ENCODE peak calls at places on chromosomes 7 and 10, in seven cellular contexts. M is neuronal stem cell, Q is left ventricle myocardium inferior, Y is adrenal gland, C is HCT116, B is heart right ventricle, A is psoas muscle. F is an unnamed sample. For H3K9me3, the result is how much of the 10 kb centered on the place peaks cover.

GRCh38 chr7:35755711-35756110 is 45.1 kb upstream of the SEPTIN7 start:
- DNase-seq in C (no peak), A (no peak), B (no peak), M (no peak), Q (no peak), Y (no peak), F (no peak)

GRCh38 chr10:9091515-9092093 is 1037.1 kb downstream of the GATA3 start:
- DNase-seq in Q (no peak), C (no peak), B (no peak), M (no peak), A (no peak), Y (no peak), F (no peak)

GRCh38 chr7:91250706-91251105 is 13.5 kb upstream of the FZD1 start:
- DNase-seq in C (no peak), M (no peak), Q (no peak), Y (no peak), A (no peak), B (no peak), F (no peak)

GRCh38 chr7:123580406-123581161 is 21.0 kb upstream of the ASB15 start:
- DNase-seq in B (no peak), Q (no peak), Y (peak), A (no peak), M (peak), C (peak), F (peak)

GRCh38 chr7:127437772-127438330 is 45.3 kb upstream of the ZNF800 start:
- DNase-seq in C (no peak), M (no peak), Q (no peak), A (no peak), B (no peak), Y (no peak), F (no peak)

GRCh38 chr7:70134029-70134445 is 535.8 kb downstream of the AUTS2 start:
- DNase-seq in B (no peak), Y (no peak), M (no peak), C (no peak), A (no peak), Q (no peak), F (no peak)

GRCh38 chr7:68707146-68707545 is 891.1 kb upstream of the AUTS2 start:
- DNase-seq in B (no peak), A (no peak), C (no peak), Q (no peak), Y (no peak), M (no peak), F (no peak)

GRCh38 chr10:61332506-61332905 is 120.7 kb downstream of the TMEM26 start:
- DNase-seq in M (no peak), A (no peak), B (no peak), Q (no peak), C (no peak), Y (no peak), F (no peak)

GRCh38 chr10:62112325-62112724 is 156.3 kb downstream of the RTKN2 start:
- DNase-seq in A (no peak), C (no peak), B (no peak), Y (no peak), M (no peak), Q (no peak), F (no peak)

GRCh38 chr7:136526408-136527105 is 341.9 kb upstream of the CHRM2 start:
- DNase-seq in A (no peak), B (no peak), Y (no peak), Q (no peak), C (no peak), M (no peak), F (no peak)

DNA sequence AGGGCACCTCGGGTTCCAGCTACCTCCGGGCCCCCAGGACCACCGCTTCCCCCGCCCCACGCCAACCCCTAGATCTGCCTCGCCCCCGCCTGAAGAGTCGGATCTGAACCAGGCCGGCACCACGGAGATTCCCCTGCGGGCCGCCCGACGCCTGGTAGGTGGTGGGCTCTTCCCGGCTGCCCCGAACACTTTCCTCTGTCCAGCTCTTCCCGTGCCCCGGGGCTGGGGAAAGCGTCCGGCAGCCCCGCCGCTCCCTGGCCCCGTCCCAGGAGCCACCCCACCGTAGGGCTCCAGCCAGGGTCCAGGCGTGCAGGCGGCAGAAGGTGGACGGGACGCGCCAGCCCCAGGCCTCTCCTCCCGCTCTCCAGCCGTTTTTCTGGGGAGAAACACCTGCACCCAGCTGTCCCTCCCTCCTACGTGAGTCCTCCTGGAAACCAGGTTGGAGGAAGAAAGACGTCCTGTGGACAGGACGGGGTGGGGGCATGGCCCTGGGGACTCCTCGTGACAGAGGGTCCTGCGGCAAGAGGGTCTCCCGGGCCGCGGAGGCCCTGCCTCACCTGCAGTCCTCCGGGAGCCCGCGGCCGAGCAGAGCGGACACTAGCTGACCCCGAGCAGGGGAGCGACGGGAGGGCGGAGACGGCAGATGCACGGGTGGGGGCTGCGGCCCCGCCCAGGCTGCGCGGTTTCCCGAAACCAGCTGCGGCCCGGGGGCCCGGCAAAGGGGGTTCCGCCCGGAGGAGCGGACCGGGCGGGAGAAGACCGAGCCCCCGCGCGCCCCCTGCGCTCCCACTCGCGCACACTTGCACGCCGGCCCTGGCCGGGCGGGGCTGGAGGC is at the start of gene TMEM176B:
- DNase-seq in Q (peak), C (no peak), B (peak), A (peak), Y (peak), M (no peak), F (peak)
- H3K4me3 ChIP-seq in Q (peak), C (no peak), B (peak), A (peak), Y (peak), M (no peak), F (peak)

GRCh38 chr10:42544945-42545344 is 93.4 kb downstream of the ZNF33B start:
- DNase-seq in Y (no peak), M (no peak), C (no peak), Q (no peak), B (no peak), A (no peak), F (no peak)
- H3K9me3 ChIP-seq in Y (under half), M (under half), C (under half), Q (half or more), B (half or more), A (under half), F (half or more)

DNA sequence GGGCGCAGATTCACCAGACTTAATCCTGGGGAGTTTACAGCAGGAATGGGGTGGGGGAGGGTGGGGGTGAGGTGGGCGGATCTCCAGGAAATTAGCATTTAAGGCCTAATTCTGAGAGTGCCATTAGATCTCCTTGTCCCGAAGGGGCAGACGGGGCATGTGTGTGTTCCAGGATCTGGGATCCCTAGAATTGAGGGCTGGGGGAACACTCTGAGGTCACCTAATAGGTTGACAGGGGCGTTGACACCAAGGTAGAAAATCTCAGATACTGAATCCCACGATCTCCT is 9.4 kb upstream of the EPHB4 start:
- DNase-seq in C (no peak), B (no peak), A (no peak), M (no peak), Q (no peak), Y (no peak), F (no peak)
- H3K4me3 ChIP-seq in C (peak), B (peak), A (peak), M (peak), Q (peak), Y (no peak), F (no peak)

GRCh38 chr10:27947513-27947912 is 51.4 kb downstream of the ODAD2 start:
- DNase-seq in B (no peak), A (no peak), C (no peak), M (no peak), Y (no peak), Q (no peak), F (no peak)

GRCh38 chr10:27948191-27948590 is 50.7 kb downstream of the ODAD2 start:
- DNase-seq in B (no peak), A (no peak), C (no peak), Q (no peak), Y (no peak), M (no peak), F (no peak)

DNA sequence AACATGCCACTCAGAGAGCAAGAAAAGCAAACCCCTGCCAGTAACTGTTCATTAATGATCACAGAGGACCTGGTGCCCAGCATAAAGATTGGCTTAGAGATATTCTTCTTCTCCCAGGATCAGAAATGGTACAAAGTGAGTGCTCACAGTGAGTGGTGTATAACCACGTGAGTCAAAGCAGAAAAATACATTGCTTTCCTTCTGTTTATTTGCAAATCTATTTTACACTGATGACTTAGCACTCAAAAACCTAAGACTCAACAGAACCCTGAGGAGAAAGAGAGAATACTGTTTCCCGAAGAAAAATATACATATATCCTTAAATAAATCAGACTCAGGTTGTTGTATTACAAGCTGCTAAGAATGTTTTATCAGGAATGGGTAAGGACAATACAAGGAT is 48.7 kb downstream of the ODAD2 start:
- DNase-seq in C (no peak), Y (no peak), B (no peak), M (no peak), A (no peak), Q (no peak), F (no peak)
- H3K9me3 ChIP-seq in C (under half), Y (under half), B (under half), M (under half), A (under half), Q (under half), F (under half)

GRCh38 chr7:87474533-87475358 is 734 bp downstream of the ABCB4 start:
- DNase-seq in Y (peak), Q (no peak), B (no peak), A (no peak), M (no peak), C (no peak), F (peak)

GRCh38 chr7:87473192-87473591 is 2.3 kb downstream of the ABCB4 start:
- DNase-seq in M (no peak), C (no peak), A (no peak), B (no peak), Y (no peak), Q (no peak), F (no peak)

GRCh38 chr7:87474046-87474445 is 1.4 kb downstream of the ABCB4 start:
- DNase-seq in M (no peak), Y (no peak), B (no peak), C (no peak), A (no peak), Q (no peak), F (no peak)

GRCh38 chr7:87476179-87476557 is 688 bp upstream of the ABCB4 start:
- DNase-seq in C (no peak), Y (no peak), M (no peak), A (no peak), B (no peak), Q (no peak), F (no peak)

GRCh38 chr7:87475359-87476178 is at the start of gene ABCB4:
- DNase-seq in C (no peak), B (peak), Q (peak), Y (peak), A (peak), M (no peak), F (peak)
- H3K4me3 ChIP-seq in C (no peak), B (peak), Q (peak), Y (peak), A (peak), M (peak), F (no peak)

GRCh38 chr7:154903083-154903731 is 99.7 kb downstream of the PAXIP1 start:
- DNase-seq in Y (no peak), Q (no peak), B (no peak), M (no peak), A (no peak), C (no peak), F (no peak)
- H3K9me3 ChIP-seq in Y (under half), Q (under half), B (under half), M (under half), A (under half), C (under half), F (under half)

GRCh38 chr10:77834540-77834939 is 92.0 kb downstream of the DLG5 start:
- DNase-seq in M (no peak), C (no peak), B (no peak), A (no peak), Y (no peak), Q (no peak), F (no peak)

GRCh38 chr10:77836299-77836820 is 90.2 kb downstream of the DLG5 start:
- DNase-seq in Q (peak), Y (peak), B (peak), C (no peak), A (peak), M (no peak), F (peak)

GRCh38 chr10:77835669-77836086 is 90.9 kb downstream of the DLG5 start:
- DNase-seq in B (peak), Y (no peak), M (no peak), Q (peak), C (no peak), A (peak), F (no peak)

GRCh38 chr10:77833792-77834191 is 92.8 kb downstream of the DLG5 start:
- DNase-seq in B (no peak), Y (no peak), M (no peak), Q (no peak), A (no peak), C (no peak), F (no peak)

DNA sequence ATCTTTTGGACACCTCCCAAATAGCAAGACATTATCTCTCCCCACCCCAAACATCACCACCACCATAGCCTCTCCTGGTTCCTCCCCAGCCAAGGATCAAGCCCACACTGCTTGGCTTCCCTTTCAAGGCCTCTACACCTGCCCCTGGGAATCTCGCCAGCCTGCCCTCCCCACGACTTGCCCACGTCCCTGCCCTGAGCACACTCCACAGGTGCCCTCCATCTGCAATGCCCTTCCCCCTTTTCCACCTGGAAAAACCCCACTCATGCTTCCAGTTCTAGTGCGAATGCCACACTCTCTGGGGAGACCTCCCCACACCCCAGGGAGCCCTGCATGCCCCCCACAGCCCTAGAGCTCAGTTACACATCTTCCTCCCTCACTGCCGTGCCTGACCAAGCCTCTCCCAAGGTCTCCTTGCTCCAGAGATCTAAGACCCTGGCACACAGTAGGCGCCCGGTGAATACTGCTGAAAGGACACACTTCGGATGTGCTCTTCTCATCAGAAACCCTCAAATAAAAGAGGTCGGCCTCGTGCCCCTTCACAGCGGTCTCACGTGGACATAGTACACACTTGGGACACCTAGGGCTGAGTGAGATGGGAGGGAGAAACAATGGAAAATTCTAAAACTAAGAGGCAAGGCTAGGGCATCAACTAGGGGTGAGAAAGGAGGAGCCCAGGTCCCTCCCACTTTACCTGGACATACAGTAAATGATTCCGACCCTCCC is 91.4 kb downstream of the DLG5 start:
- DNase-seq in A (no peak), M (no peak), Y (no peak), C (no peak), B (no peak), Q (no peak), F (no peak)
- H3K4me3 ChIP-seq in A (no peak), M (no peak), Y (no peak), C (no peak), B (no peak), Q (no peak), F (no peak)

DNA sequence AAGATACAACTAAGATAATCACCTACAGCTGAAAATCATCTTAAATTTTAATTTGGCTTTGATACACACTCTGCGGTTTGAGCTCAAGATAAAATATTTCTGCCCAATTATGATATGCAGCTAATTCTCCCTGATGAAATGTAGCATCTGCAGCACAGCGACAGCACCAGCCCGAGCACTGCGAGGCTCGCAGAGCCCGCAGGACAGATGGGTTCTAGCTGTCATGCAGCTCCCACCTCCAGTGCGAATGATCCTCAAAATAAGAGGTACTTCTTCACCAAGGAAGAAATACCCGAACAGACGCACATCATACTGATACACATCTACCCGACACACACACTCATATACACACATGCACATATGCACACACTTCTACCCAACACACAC is 457.6 kb downstream of the PTPRN2 start:
- DNase-seq in A (no peak), M (no peak), C (no peak), Y (no peak), Q (no peak), B (no peak), F (no peak)
- H3K9me3 ChIP-seq in A (under half), M (under half), C (under half), Y (under half), Q (under half), B (under half), F (under half)

F was measured in mucosa of descending colon.